ENCODE peak calls at places on chromosomes 2 and 18, in ten cellular contexts. Y is GM12865; J is GM10248; C is activated gamma-delta T cell treated with anti-CD3 and anti-CD28 coated beads, Interleukin-2, amount 50 U/mL, for 16 hours; G is non-pigmented ciliary epithelial cell; W is NCI-H2029 treated with DMSO at 0.1 percent for 48 hours; P is endothelial cell; I is GDM1; Z is Karpas-422; F is astrocyte of the spinal cord. X is an unnamed sample.

GRCh38 chr2:56713161-56713676 is 529.4 kb downstream of the CCDC85A start:
- DNase-seq in Y (no peak), J (no peak), C (no peak), G (peak; percentile 71), W (no peak), P (no peak), I (no peak), Z (no peak), F (peak; percentile 67), X (no peak)

GRCh38 chr2:15730545-15731212 is 139.0 kb downstream of the DDX1 start:
- DNase-seq in Y (peak; percentile 63), J (no peak), C (no peak), G (peak; percentile 89), W (peak; percentile 43), P (no peak), I (no peak), Z (peak; percentile 51), F (peak; percentile 98), X (peak; percentile 60)

GRCh38 chr18:41972067-41973000 is 17.3 kb downstream of the PIK3C3 start:
- DNase-seq in Y (no peak), J (no peak), C (no peak), G (no peak), W (no peak), P (no peak), I (no peak), Z (no peak), F (peak; percentile 35), X (no peak)

GRCh38 chr2:241950413-241950863 is 80.9 kb downstream of the RTP5 start:
- DNase-seq in Y (no peak), J (no peak), C (no peak), G (no peak), W (no peak), P (no peak), I (no peak), Z (no peak), F (no peak), X (no peak)

GRCh38 chr2:98148968-98149697 is 62.2 kb downstream of the VWA3B start:
- DNase-seq in Y (no peak), J (no peak), C (no peak), G (no peak), W (no peak), P (no peak), I (peak; percentile 33), Z (peak; percentile 46), F (peak; percentile 76), X (peak; percentile 29)

GRCh38 chr2:120177973-120178372 is 45.2 kb downstream of the TMEM185B start:
- DNase-seq in Y (peak; percentile 48), J (no peak), C (no peak), G (no peak), W (no peak), P (no peak), I (no peak), Z (peak; percentile 56), F (no peak), X (no peak)

GRCh38 chr2:241050624-241051577 is 51.2 kb downstream of the MTERF4 start:
- DNase-seq in Y (no peak), J (peak; percentile 24), C (no peak), G (no peak), W (no peak), P (no peak), I (no peak), Z (no peak), F (no peak), X (no peak)

GRCh38 chr2:71157124-71157802 is 26.8 kb downstream of the MPHOSPH10 start:
- DNase-seq in Y (peak; percentile 46), J (peak; percentile 63), C (peak; percentile 34), G (no peak), W (no peak), P (peak; percentile 82), I (peak; percentile 14), Z (peak; percentile 89), F (peak; percentile 13), X (no peak)

GRCh38 chr2:232697807-232698110 is 628 bp downstream of the GIGYF2 start:
- DNase-seq in Y (peak; percentile 46), J (no peak), C (no peak), G (no peak), W (no peak), P (no peak), I (no peak), Z (peak; percentile 61), F (no peak), X (no peak)

GRCh38 chr2:27494944-27495554 is at the start of gene FNDC4:
- DNase-seq in Y (no peak), J (peak; percentile 31), C (no peak), G (no peak), W (no peak), P (peak; percentile 35), I (no peak), Z (no peak), F (peak; percentile 5), X (no peak)

GRCh38 chr2:24984912-24985311 is 13.2 kb upstream of the DNAJC27 start:
- DNase-seq in Y (peak; percentile 6), J (no peak), C (no peak), G (no peak), W (peak; percentile 20), P (peak; percentile 4), I (peak; percentile 22), Z (no peak), F (peak; percentile 45), X (no peak)

GRCh38 chr2:132270981-132271546 is 109.3 kb upstream of the ANKRD30BL start:
- DNase-seq in Y (no peak), J (no peak), C (no peak), G (no peak), W (no peak), P (no peak), I (no peak), Z (peak; percentile 51), F (no peak), X (no peak)

GRCh38 chr2:148887349-148888002 is 12.4 kb downstream of the KIF5C start:
- DNase-seq in Y (no peak), J (no peak), C (no peak), G (no peak), W (peak; percentile 55), P (no peak), I (no peak), Z (no peak), F (no peak), X (no peak)

GRCh38 chr2:149383340-149383739 is 53.0 kb downstream of the LYPD6 start:
- DNase-seq in Y (no peak), J (no peak), C (no peak), G (peak; percentile 79), W (no peak), P (no peak), I (no peak), Z (no peak), F (peak; percentile 74), X (no peak)

GRCh38 chr18:34867520-34867919 is 157.4 kb downstream of the DTNA start:
- DNase-seq in Y (no peak), J (no peak), C (no peak), G (no peak), W (no peak), P (peak; percentile 53), I (peak; percentile 5), Z (peak; percentile 72), F (no peak), X (no peak)

GRCh38 chr2:24228470-24228869 is 53.6 kb downstream of the FAM228A start:
- DNase-seq in Y (no peak), J (no peak), C (no peak), G (no peak), W (peak; percentile 8), P (no peak), I (no peak), Z (peak; percentile 65), F (no peak), X (no peak)

GRCh38 chr18:29874519-29875098 is 1167.9 kb downstream of the DSC3 start:
- DNase-seq in Y (peak; percentile 37), J (peak; percentile 4), C (no peak), G (peak; percentile 10), W (no peak), P (peak; percentile 53), I (no peak), Z (peak; percentile 75), F (peak; percentile 53), X (no peak)

GRCh38 chr2:144668493-144669110 is 148.7 kb upstream of the ZEB2 start:
- DNase-seq in Y (no peak), J (no peak), C (no peak), G (no peak), W (no peak), P (no peak), I (no peak), Z (peak; percentile 72), F (no peak), X (no peak)

GRCh38 chr2:36789181-36789804 is 92.8 kb downstream of the VIT start:
- DNase-seq in Y (peak; percentile 22), J (no peak), C (no peak), G (no peak), W (no peak), P (no peak), I (peak; percentile 29), Z (no peak), F (no peak), X (no peak)